ENCODE peak calls at places on chromosomes 13 and 19, in four cellular contexts. One of them, this sample, is unnamed.

GRCh38 chr13:73603646-73604045 is 530.6 kb downstream of the KLF12 start:
- DNase-seq in left lung: no peak
- DNase-seq in H1: no peak
- DNase-seq in ascending aorta: no peak
- DNase-seq in this sample: no peak

GRCh38 chr19:3120611-3121231 is 15.1 kb upstream of the GNA15 start:
- DNase-seq in ascending aorta: no peak
- DNase-seq in H1: no peak
- DNase-seq in left lung: peak; percentile 71
- DNase-seq in this sample: no peak

GRCh38 chr19:3322199-3322978 is 44.0 kb upstream of the NFIC start:
- DNase-seq in left lung: no peak
- DNase-seq in ascending aorta: no peak
- DNase-seq in H1: no peak
- DNase-seq in this sample: no peak

GRCh38 chr13:77265336-77265735 is 61.6 kb downstream of the MYCBP2 start:
- DNase-seq in left lung: no peak
- DNase-seq in ascending aorta: no peak
- DNase-seq in H1: no peak
- DNase-seq in this sample: no peak

GRCh38 chr13:23817833-23818232 is 71.4 kb downstream of the MIPEP start:
- DNase-seq in ascending aorta: no peak
- DNase-seq in left lung: no peak
- DNase-seq in H1: no peak
- DNase-seq in this sample: no peak

GRCh38 chr13:111177081-111177711 is 62.1 kb downstream of the ARHGEF7 start:
- DNase-seq in left lung: no peak
- DNase-seq in H1: no peak
- DNase-seq in ascending aorta: peak; percentile 28
- DNase-seq in this sample: no peak

GRCh38 chr13:78022164-78022877 is 103.7 kb upstream of the EDNRB start:
- DNase-seq in H1: no peak
- DNase-seq in ascending aorta: peak; percentile 10
- DNase-seq in left lung: no peak
- DNase-seq in this sample: no peak

GRCh38 chr13:112873851-112874750 is 94.9 kb upstream of the MCF2L start:
- DNase-seq in ascending aorta: no peak
- DNase-seq in H1: peak; percentile 33
- DNase-seq in left lung: peak; percentile 92
- DNase-seq in this sample: peak; percentile 90

GRCh38 chr13:25980255-25980654 is 71.6 kb downstream of the SHISA2 start:
- DNase-seq in left lung: no peak
- DNase-seq in H1: peak; percentile 46
- DNase-seq in ascending aorta: no peak
- DNase-seq in this sample: peak; percentile 33

GRCh38 chr13:74966814-74967213 is 515.2 kb downstream of the TBC1D4 start:
- DNase-seq in ascending aorta: no peak
- DNase-seq in left lung: no peak
- DNase-seq in H1: no peak
- DNase-seq in this sample: no peak

GRCh38 chr19:42250666-42251531 is 4.0 kb downstream of the ERF start:
- DNase-seq in left lung: no peak
- DNase-seq in H1: no peak
- DNase-seq in ascending aorta: no peak
- DNase-seq in this sample: no peak

GRCh38 chr13:58542530-58542929 is 911.0 kb downstream of the PCDH17 start:
- DNase-seq in left lung: no peak
- DNase-seq in ascending aorta: no peak
- DNase-seq in H1: no peak
- DNase-seq in this sample: no peak

GRCh38 chr13:76009491-76009890 is 373.4 kb downstream of the LMO7 start:
- DNase-seq in left lung: no peak
- DNase-seq in H1: no peak
- DNase-seq in ascending aorta: no peak
- DNase-seq in this sample: no peak

GRCh38 chr19:5086725-5087439 is 118.0 kb downstream of the KDM4B start:
- DNase-seq in left lung: no peak
- DNase-seq in ascending aorta: no peak
- DNase-seq in H1: peak; percentile 76
- DNase-seq in this sample: no peak

GRCh38 chr19:6062274-6062673 is 48.0 kb downstream of the RFX2 start:
- DNase-seq in ascending aorta: peak; percentile 40
- DNase-seq in left lung: peak; percentile 82
- DNase-seq in H1: no peak
- DNase-seq in this sample: no peak

GRCh38 chr19:5913739-5914357 is at the start of gene CAPS:
- DNase-seq in ascending aorta: no peak
- DNase-seq in left lung: peak; percentile 86
- DNase-seq in H1: no peak
- DNase-seq in this sample: no peak

GRCh38 chr19:1064661-1065605 is 2.0 kb upstream of the ARHGAP45 start:
- DNase-seq in ascending aorta: no peak
- DNase-seq in left lung: peak; percentile 96
- DNase-seq in H1: no peak
- DNase-seq in this sample: peak; percentile 86

GRCh38 chr19:46413262-46414031 is at the start of gene CCDC8:
- DNase-seq in H1: peak; percentile 86
- DNase-seq in ascending aorta: no peak
- DNase-seq in left lung: peak; percentile 83
- DNase-seq in this sample: peak; percentile 91

GRCh38 chr13:45178349-45179142 is 22.3 kb downstream of the KCTD4 start:
- DNase-seq in ascending aorta: no peak
- DNase-seq in H1: no peak
- DNase-seq in left lung: no peak
- DNase-seq in this sample: no peak

GRCh38 chr13:26967119-26968038 is 204.2 kb downstream of the USP12 start:
- DNase-seq in left lung: peak; percentile 78
- DNase-seq in H1: no peak
- DNase-seq in ascending aorta: no peak
- DNase-seq in this sample: no peak

GRCh38 chr19:36210497-36210896 is 4.0 kb downstream of the ZNF565 start:
- DNase-seq in ascending aorta: no peak
- DNase-seq in left lung: no peak
- DNase-seq in H1: no peak
- DNase-seq in this sample: no peak

GRCh38 chr19:42360787-42361544 is 29.1 kb downstream of the CNFN start:
- DNase-seq in ascending aorta: no peak
- DNase-seq in H1: no peak
- DNase-seq in left lung: no peak
- DNase-seq in this sample: peak; percentile 29

GRCh38 chr13:95185851-95186250 is 115.4 kb downstream of the ABCC4 start:
- DNase-seq in H1: no peak
- DNase-seq in ascending aorta: no peak
- DNase-seq in left lung: no peak
- DNase-seq in this sample: no peak

GRCh38 chr13:100694722-100695644 is 20.4 kb upstream of the TMTC4 start:
- DNase-seq in H1: peak; percentile 53
- DNase-seq in left lung: peak; percentile 74
- DNase-seq in ascending aorta: no peak
- DNase-seq in this sample: peak; percentile 48

GRCh38 chr13:113808058-113808834 is 49.2 kb downstream of the TMEM255B start:
- DNase-seq in H1: no peak
- DNase-seq in ascending aorta: no peak
- DNase-seq in left lung: peak; percentile 10
- DNase-seq in this sample: no peak

GRCh38 chr13:24683370-24683769 is 3.2 kb downstream of the ATP12A start:
- DNase-seq in left lung: no peak
- DNase-seq in H1: no peak
- DNase-seq in ascending aorta: no peak
- DNase-seq in this sample: no peak

GRCh38 chr19:42635233-42635539 is 40.5 kb upstream of the CEACAM8 start:
- DNase-seq in ascending aorta: no peak
- DNase-seq in H1: no peak
- DNase-seq in left lung: no peak
- DNase-seq in this sample: no peak

GRCh38 chr19:37309834-37310575 is 60.9 kb upstream of the ZNF527 start:
- DNase-seq in left lung: no peak
- DNase-seq in ascending aorta: no peak
- DNase-seq in H1: no peak
- DNase-seq in this sample: no peak

GRCh38 chr19:8083141-8083540 is 30.6 kb downstream of the CCL25 start:
- DNase-seq in H1: no peak
- DNase-seq in left lung: no peak
- DNase-seq in ascending aorta: no peak
- DNase-seq in this sample: no peak

GRCh38 chr13:73535341-73535740 is 476.5 kb downstream of the KLF5 start:
- DNase-seq in left lung: no peak
- DNase-seq in ascending aorta: no peak
- DNase-seq in H1: no peak
- DNase-seq in this sample: no peak

GRCh38 chr13:73708393-73708985 is 425.7 kb downstream of the KLF12 start:
- DNase-seq in H1: no peak
- DNase-seq in ascending aorta: no peak
- DNase-seq in left lung: no peak
- DNase-seq in this sample: peak; percentile 48

GRCh38 chr13:94239135-94239534 is 240.3 kb downstream of the DCT start:
- DNase-seq in ascending aorta: no peak
- DNase-seq in H1: no peak
- DNase-seq in left lung: no peak
- DNase-seq in this sample: no peak

GRCh38 chr19:24140099-24140498 is 53.1 kb downstream of the ZNF254 start:
- DNase-seq in H1: no peak
- DNase-seq in left lung: no peak
- DNase-seq in ascending aorta: no peak
- DNase-seq in this sample: no peak

GRCh38 chr13:111387945-111388600 is 67.6 kb downstream of the TEX29 start:
- DNase-seq in ascending aorta: no peak
- DNase-seq in H1: no peak
- DNase-seq in left lung: no peak
- DNase-seq in this sample: no peak

GRCh38 chr13:31947105-31947504 is 84.5 kb upstream of the FRY start:
- DNase-seq in left lung: no peak
- DNase-seq in ascending aorta: no peak
- DNase-seq in H1: no peak
- DNase-seq in this sample: no peak
- TF ChIP-seq CTCF in left lung: no peak
- TF ChIP-seq CTCF in ascending aorta: no peak
- TF ChIP-seq CTCF in H1: no peak
- TF ChIP-seq CTCF in this sample: no peak

GRCh38 chr19:29665826-29666633 is 769 bp downstream of the PLEKHF1 start:
- DNase-seq in ascending aorta: peak; percentile 35
- DNase-seq in H1: no peak
- DNase-seq in left lung: peak; percentile 70
- DNase-seq in this sample: peak; percentile 28

GRCh38 chr19:29663861-29664752 is 1.2 kb upstream of the PLEKHF1 start:
- DNase-seq in left lung: peak; percentile 61
- DNase-seq in H1: no peak
- DNase-seq in ascending aorta: no peak
- DNase-seq in this sample: no peak

GRCh38 chr19:29666634-29667389 is 1.6 kb downstream of the PLEKHF1 start:
- DNase-seq in H1: no peak
- DNase-seq in ascending aorta: no peak
- DNase-seq in left lung: peak; percentile 71
- DNase-seq in this sample: peak; percentile 62

GRCh38 chr19:29664753-29665214 is 477 bp upstream of the PLEKHF1 start:
- DNase-seq in left lung: no peak
- DNase-seq in ascending aorta: no peak
- DNase-seq in H1: no peak
- DNase-seq in this sample: no peak

DNA sequence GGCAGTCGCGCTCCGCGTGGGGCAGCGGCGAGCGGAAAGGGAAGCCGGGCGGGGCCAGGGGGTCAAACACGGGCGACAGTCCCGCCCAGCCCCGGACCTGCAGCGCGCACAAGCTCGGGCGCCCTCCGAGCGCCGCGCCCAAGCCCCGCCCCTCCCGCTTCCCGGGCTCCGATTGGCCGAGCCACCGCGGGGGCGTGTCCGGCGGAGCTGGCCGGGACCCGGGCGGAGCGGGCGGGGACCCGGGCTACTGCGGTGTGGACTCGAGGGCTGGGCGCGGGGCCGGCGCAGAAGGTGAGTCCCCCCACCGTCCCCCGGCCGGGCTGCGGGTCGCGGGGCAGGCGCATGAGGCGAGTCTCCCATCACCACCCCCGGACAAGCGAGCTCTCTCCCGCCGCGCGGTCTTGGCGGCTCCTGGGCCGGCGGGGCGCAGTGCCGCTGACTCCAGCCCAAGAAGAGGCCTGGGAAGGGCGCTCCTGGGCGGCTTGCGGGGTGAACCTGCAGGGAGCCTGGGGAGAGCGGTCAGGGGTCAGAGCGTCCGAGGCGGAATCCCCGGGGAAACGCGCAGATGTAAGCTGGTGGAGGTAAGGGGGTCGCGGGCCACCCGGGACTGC is at the start of gene PLEKHF1:
- DNase-seq in ascending aorta: peak; percentile 72
- DNase-seq in left lung: peak; percentile 96
- DNase-seq in H1: no peak
- DNase-seq in this sample: peak; percentile 95
- TF ChIP-seq CTCF in ascending aorta: no peak
- TF ChIP-seq CTCF in left lung: no peak
- TF ChIP-seq CTCF in H1: no peak
- TF ChIP-seq CTCF in this sample: no peak

GRCh38 chr19:10334340-10335148 is 1.2 kb upstream of the RAVER1 start:
- DNase-seq in left lung: peak; percentile 95
- DNase-seq in H1: peak; percentile 70
- DNase-seq in ascending aorta: peak; percentile 71
- DNase-seq in this sample: peak; percentile 98
- TF ChIP-seq CTCF in left lung: no peak
- TF ChIP-seq CTCF in H1: peak; percentile 10
- TF ChIP-seq CTCF in ascending aorta: no peak
- TF ChIP-seq CTCF in this sample: no peak

DNA sequence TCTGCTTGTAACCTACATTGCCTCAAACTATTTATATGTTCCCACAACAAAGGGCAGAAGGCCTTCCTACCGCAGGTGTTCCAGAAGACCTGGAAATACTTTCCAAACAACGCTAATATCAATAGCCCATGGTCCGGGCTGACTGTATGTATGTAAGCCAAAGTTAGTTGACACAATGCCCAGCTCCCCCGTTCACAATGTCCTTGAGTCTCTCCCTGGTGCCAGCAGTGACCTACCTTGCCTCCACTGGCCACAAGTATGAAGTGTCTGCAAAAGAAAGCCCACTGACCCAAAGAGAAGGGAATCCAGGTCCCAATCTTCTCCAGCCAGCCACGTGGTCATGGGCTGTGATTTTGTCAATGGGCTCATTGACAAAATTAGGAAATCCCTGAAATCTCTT is 118.6 kb downstream of the DLEU7 start:
- DNase-seq in left lung: no peak
- DNase-seq in ascending aorta: no peak
- DNase-seq in H1: no peak
- DNase-seq in this sample: no peak
- TF ChIP-seq CTCF in left lung: no peak
- TF ChIP-seq CTCF in ascending aorta: no peak
- TF ChIP-seq CTCF in H1: no peak
- TF ChIP-seq CTCF in this sample: no peak